ENCODE peak calls at places on chromosomes 16 and 17, in six cellular contexts. E, J, Q, K, R and A are unnamed samples.

GRCh38 chr17:29495011-29495410 is 71.8 kb downstream of the ABHD15 start:
- DNase-seq in E (no peak), J (no peak), Q (no peak), K (no peak), R (no peak), A (no peak)

GRCh38 chr16:59404509-59404908 is 670.4 kb upstream of the GOT2 start:
- DNase-seq in E (no peak), J (no peak), Q (no peak), K (no peak), R (no peak), A (no peak)

GRCh38 chr17:77210331-77210730 is 69.6 kb downstream of the SEC14L1 start:
- DNase-seq in E (no peak), J (no peak), Q (no peak), K (no peak), R (no peak), A (peak)

GRCh38 chr17:43445009-43445589 is 38.7 kb upstream of the DHX8 start:
- DNase-seq in E (no peak), J (no peak), Q (no peak), K (no peak), R (no peak), A (no peak)

GRCh38 chr17:27949304-27949703 is 56.1 kb upstream of the LYRM9 start:
- DNase-seq in E (no peak), J (no peak), Q (no peak), K (no peak), R (no peak), A (no peak)

GRCh38 chr16:50303041-50303604 is 36.8 kb downstream of the ADCY7 start:
- DNase-seq in E (no peak), J (no peak), Q (no peak), K (no peak), R (no peak), A (no peak)

GRCh38 chr17:78346605-78347250 is 13.1 kb downstream of the SOCS3 start:
- DNase-seq in E (no peak), J (no peak), Q (no peak), K (no peak), R (no peak), A (no peak)

GRCh38 chr16:951660-952301 is 19.0 kb downstream of the LMF1 start:
- DNase-seq in E (no peak), J (no peak), Q (no peak), K (no peak), R (no peak), A (no peak)